ENCODE peak calls at places on chromosomes 16 and 17, in four cellular contexts. One of them, this sample, is unnamed.

GRCh38 chr16:54882556-54882955 is 48.1 kb upstream of the IRX5 start:
- DNase-seq in transverse colon: no peak
- DNase-seq in H1: no peak
- DNase-seq in uterus: no peak
- DNase-seq in this sample: no peak

GRCh38 chr16:84340305-84341040 is 27.9 kb upstream of the ATP2C2 start:
- DNase-seq in transverse colon: peak; percentile 88
- DNase-seq in H1: no peak
- DNase-seq in uterus: no peak
- DNase-seq in this sample: peak; percentile 44

GRCh38 chr17:42675984-42676423 is 790 bp downstream of the PLEKHH3 start:
- DNase-seq in transverse colon: peak; percentile 77
- DNase-seq in H1: no peak
- DNase-seq in uterus: peak; percentile 69
- DNase-seq in this sample: peak; percentile 94

GRCh38 chr17:57315061-57315851 is 58.9 kb downstream of the MSI2 start:
- DNase-seq in transverse colon: no peak
- DNase-seq in H1: no peak
- DNase-seq in uterus: no peak
- DNase-seq in this sample: no peak

GRCh38 chr17:8153550-8153956 is 1.3 kb upstream of the PER1 start:
- DNase-seq in transverse colon: peak; percentile 85
- DNase-seq in H1: no peak
- DNase-seq in uterus: peak; percentile 90
- DNase-seq in this sample: peak; percentile 94

GRCh38 chr17:41061969-41062368 is 2.1 kb upstream of the KRTAP2-3 start:
- DNase-seq in transverse colon: no peak
- DNase-seq in H1: no peak
- DNase-seq in uterus: no peak
- DNase-seq in this sample: no peak

GRCh38 chr16:81388357-81388756 is 56.3 kb upstream of the CMIP start:
- DNase-seq in transverse colon: no peak
- DNase-seq in H1: no peak
- DNase-seq in uterus: no peak
- DNase-seq in this sample: no peak

GRCh38 chr17:6940186-6940649 is 55.6 kb upstream of the ALOX12 start:
- DNase-seq in transverse colon: peak; percentile 9
- DNase-seq in H1: no peak
- DNase-seq in uterus: peak; percentile 19
- DNase-seq in this sample: no peak

GRCh38 chr17:27485711-27486495 is 29.7 kb downstream of the KSR1 start:
- DNase-seq in transverse colon: no peak
- DNase-seq in H1: no peak
- DNase-seq in uterus: no peak
- DNase-seq in this sample: no peak

GRCh38 chr17:72171703-72172670 is 51.2 kb downstream of the SOX9 start:
- DNase-seq in transverse colon: no peak
- DNase-seq in H1: no peak
- DNase-seq in uterus: no peak
- DNase-seq in this sample: no peak

DNA sequence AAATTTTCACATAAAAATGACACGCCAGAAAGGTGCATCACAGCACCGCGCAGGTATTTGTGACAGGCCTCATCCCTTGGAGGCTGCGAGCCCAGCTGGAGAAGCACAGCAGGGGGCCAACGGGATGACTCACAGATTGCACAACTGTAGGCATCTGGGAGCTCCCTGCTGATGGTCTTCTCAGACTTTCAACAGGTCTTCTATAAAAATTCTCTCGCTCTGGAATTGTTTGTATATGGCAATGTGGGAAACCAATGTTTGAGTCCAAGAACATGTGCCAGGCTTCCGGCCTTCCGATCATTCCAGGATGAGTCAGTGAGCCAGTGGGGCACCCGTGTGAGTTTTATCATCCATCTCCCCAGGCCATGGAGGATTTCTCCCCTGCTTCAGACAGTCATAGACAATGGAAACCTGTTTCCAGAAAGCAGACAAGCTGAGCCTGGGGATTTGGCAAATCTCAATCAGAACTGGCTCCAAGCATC is 24.1 kb upstream of the ADORA2B start:
- DNase-seq in transverse colon: peak; percentile 34
- DNase-seq in H1: no peak
- DNase-seq in uterus: peak; percentile 25
- DNase-seq in this sample: no peak
- TF ChIP-seq POLR2A in transverse colon: no peak
- TF ChIP-seq POLR2A in H1: no peak
- TF ChIP-seq POLR2A in uterus: no peak
- TF ChIP-seq POLR2A in this sample: no peak

DNA sequence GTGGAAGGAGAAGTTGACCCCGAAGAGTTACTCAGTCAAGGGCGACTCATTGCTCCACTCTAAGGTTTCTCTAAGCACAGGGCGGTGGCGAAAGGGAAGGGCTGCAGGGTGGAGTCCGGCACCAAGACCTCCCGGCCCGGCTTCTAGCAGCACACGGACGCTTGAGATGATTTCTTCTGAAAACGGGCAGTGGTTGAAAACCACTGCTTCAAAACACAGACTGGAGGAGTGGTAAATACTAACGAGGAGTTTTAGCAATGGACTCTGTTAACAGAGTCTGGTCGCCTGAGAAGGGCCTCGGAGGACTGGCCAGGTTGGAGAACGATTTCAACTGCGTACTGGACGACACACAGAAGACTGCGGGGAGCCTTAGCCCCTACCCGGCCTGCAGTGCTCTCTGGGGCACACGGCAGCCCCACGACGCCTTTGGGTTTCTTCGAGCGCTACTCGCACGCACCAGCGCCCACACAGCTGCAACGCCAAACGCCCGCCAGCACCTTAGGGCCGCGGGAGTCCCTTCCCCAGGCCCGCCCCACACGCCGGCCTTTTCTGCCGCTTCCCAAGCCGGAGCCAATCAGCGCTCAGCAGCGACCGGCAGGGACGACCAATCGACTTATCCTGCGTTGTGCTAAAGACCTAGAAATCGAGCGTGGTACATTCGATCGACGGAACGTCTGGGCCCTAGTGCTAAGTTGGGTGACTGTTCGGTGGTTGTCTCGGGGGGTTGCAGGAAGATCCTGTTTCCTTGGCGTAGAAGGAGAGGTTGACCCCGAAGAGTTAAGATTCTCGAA is 14.4 kb upstream of the CA4 start:
- DNase-seq in transverse colon: peak; percentile 92
- DNase-seq in H1: peak; percentile 88
- DNase-seq in uterus: peak; percentile 79
- DNase-seq in this sample: peak; percentile 81
- TF ChIP-seq POLR2A in transverse colon: peak; percentile 80
- TF ChIP-seq POLR2A in H1: peak; percentile 54
- TF ChIP-seq POLR2A in uterus: peak; percentile 52
- TF ChIP-seq POLR2A in this sample: no peak

DNA sequence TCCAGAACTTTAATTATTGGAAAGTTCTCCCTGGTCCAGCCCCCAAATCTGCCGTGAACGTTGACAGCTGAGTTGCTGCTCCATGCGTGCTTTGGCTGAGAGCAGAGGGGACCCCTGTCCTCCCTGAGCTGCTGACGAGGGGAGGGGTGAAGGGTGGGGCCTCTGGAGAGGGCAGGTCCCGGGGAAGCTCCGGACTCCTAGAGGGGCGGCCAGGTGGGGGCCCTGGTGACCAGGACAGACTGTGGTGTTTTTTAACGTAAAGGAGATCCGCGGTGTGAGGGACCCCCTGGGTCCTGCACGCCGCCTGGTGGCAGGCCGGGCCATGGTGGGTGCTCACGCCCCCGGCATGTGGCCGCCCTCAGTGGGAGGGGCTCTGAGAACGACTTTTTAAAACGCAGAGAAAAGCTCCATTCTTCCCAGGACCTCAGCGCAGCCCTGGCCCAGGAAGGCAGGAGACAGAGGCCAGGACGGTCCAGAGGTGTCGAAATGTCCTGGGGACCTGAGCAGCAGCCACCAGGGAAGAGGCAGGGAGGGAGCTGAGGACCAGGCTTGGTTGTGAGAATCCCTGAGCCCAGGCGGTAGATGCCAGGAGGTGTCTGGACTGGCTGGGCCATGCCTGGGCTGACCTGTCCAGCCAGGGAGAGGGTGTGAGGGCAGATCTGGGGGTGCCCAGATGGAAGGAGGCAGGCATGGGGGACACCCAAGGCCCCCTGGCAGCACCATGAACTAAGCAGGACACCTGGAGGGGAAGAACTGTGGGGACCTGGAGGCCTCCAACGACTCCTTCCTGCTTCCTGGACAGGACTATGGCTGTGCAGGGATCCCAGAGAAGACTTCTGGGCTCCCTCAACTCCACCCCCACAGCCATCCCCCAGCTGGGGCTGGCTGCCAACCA is at the start of gene MC1R:
- DNase-seq in transverse colon: no peak
- DNase-seq in H1: peak; percentile 78
- DNase-seq in uterus: no peak
- DNase-seq in this sample: no peak
- TF ChIP-seq POLR2A in transverse colon: no peak
- TF ChIP-seq POLR2A in H1: no peak
- TF ChIP-seq POLR2A in uterus: no peak
- TF ChIP-seq POLR2A in this sample: no peak

DNA sequence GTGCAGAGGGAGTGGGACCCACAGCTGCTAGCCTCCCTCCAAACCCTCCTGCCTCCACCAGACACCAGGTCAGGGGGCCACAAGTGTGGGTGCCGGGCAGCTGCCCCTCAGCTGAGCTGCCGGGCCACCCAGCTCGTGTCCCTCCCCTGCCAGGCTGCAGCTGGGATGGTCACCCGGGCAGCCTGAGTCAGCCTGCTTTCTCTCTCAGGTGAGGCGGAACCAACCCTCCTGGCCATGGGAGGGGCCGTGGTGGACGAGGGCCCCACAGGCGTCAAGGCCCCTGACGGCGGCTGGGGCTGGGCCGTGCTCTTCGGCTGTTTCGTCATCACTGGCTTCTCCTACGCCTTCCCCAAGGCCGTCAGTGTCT is 6.9 kb downstream of the SLC16A3 start:
- DNase-seq in transverse colon: peak; percentile 36
- DNase-seq in H1: no peak
- DNase-seq in uterus: no peak
- DNase-seq in this sample: no peak
- TF ChIP-seq POLR2A in transverse colon: no peak
- TF ChIP-seq POLR2A in H1: no peak
- TF ChIP-seq POLR2A in uterus: no peak
- TF ChIP-seq POLR2A in this sample: no peak

GRCh38 chr17:4966844-4967538 is 626 bp downstream of the SPAG7 start:
- DNase-seq in transverse colon: peak; percentile 98
- DNase-seq in H1: peak; percentile 85
- DNase-seq in uterus: peak; percentile 96
- DNase-seq in this sample: peak; percentile 99
- TF ChIP-seq POLR2A in transverse colon: peak; percentile 32
- TF ChIP-seq POLR2A in H1: no peak
- TF ChIP-seq POLR2A in uterus: peak; percentile 36
- TF ChIP-seq POLR2A in this sample: no peak

DNA sequence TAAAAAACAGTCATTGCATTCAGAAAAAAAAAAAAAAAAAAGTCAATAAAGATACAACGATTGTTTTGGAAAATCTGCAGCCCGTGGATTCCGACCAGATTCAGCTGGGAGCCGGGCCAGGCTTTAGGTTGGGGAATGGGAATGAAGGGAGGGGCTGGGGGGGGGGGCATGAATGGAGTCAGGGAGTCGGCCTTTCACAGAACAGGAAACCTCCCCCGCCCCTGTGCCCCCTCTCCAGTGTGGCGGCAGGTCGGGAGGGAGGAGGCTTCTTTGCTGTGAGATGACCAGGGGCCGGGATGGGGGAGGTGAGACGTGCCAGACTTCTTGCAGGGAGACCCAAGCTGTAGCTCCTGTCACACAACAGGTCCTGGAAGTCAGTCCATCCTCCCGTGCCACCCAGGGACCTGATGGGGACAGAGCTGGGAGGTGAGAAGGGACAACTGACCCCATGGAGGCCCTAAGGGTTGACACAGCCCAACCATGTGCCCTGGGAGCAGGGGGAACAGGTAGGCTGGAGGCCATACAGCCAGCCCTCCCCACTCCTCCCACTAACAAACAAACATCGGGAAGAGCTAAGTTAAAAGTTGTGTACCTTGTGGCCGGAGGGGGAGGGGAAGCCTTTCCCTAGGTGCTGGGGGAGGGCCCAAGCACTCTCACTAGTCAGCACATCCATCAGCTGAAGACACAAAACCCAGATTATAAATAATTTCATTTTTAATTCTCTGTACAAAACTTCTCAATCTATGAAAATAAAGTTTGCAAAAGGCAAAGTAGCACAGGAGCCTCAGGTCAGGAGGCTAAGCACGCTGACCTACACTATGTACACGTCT is 25.2 kb downstream of the SREBF1 start:
- DNase-seq in transverse colon: no peak
- DNase-seq in H1: no peak
- DNase-seq in uterus: peak; percentile 42
- DNase-seq in this sample: no peak
- TF ChIP-seq POLR2A in transverse colon: no peak
- TF ChIP-seq POLR2A in H1: no peak
- TF ChIP-seq POLR2A in uterus: no peak
- TF ChIP-seq POLR2A in this sample: no peak

GRCh38 chr16:4404247-4404966 is 12.0 kb downstream of the CORO7 start:
- DNase-seq in transverse colon: peak; percentile 32
- DNase-seq in H1: peak; percentile 93
- DNase-seq in uterus: peak; percentile 40
- DNase-seq in this sample: no peak
- TF ChIP-seq POLR2A in transverse colon: no peak
- TF ChIP-seq POLR2A in H1: no peak
- TF ChIP-seq POLR2A in uterus: no peak
- TF ChIP-seq POLR2A in this sample: no peak

GRCh38 chr17:34257299-34257985 is 2.4 kb downstream of the CCL2 start:
- DNase-seq in transverse colon: no peak
- DNase-seq in H1: no peak
- DNase-seq in uterus: no peak
- DNase-seq in this sample: no peak

GRCh38 chr17:34254146-34254545 is 939 bp upstream of the CCL2 start:
- DNase-seq in transverse colon: no peak
- DNase-seq in H1: no peak
- DNase-seq in uterus: no peak
- DNase-seq in this sample: peak; percentile 36

GRCh38 chr17:34254651-34255380 is at the start of gene CCL2:
- DNase-seq in transverse colon: peak; percentile 50
- DNase-seq in H1: peak; percentile 56
- DNase-seq in uterus: peak; percentile 77
- DNase-seq in this sample: no peak

GRCh38 chr17:34255841-34256240 is 756 bp downstream of the CCL2 start:
- DNase-seq in transverse colon: no peak
- DNase-seq in H1: no peak
- DNase-seq in uterus: no peak
- DNase-seq in this sample: no peak

GRCh38 chr17:34255381-34255732 is 272 bp downstream of the CCL2 start:
- DNase-seq in transverse colon: no peak
- DNase-seq in H1: no peak
- DNase-seq in uterus: no peak
- DNase-seq in this sample: no peak
- TF ChIP-seq POLR2A in transverse colon: no peak
- TF ChIP-seq POLR2A in H1: no peak
- TF ChIP-seq POLR2A in uterus: no peak
- TF ChIP-seq POLR2A in this sample: no peak

DNA sequence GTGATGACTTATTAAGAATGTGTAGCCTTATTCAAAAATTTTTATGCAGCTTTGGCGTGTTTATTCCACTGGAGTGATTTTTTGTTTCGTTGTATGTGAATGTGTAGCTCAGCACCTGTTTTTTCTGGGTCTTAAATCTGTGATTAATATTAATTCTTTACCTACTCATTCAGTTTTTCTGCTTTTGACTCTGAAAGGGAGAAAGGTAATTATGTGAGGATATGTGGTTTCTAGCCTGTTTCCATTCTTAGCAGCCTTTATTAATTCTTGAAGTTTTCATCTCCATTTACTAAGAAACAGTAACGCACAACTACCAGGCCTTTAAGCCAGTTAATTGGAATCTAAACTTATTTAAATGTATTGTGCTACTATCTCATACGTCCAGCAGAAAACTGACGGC is 7.0 kb downstream of the HEATR3 start:
- DNase-seq in transverse colon: no peak
- DNase-seq in H1: no peak
- DNase-seq in uterus: no peak
- DNase-seq in this sample: no peak
- TF ChIP-seq POLR2A in transverse colon: no peak
- TF ChIP-seq POLR2A in H1: no peak
- TF ChIP-seq POLR2A in uterus: no peak
- TF ChIP-seq POLR2A in this sample: no peak